ENCODE peak calls at places on chromosome 14, in seven cellular contexts. One of them, this sample, is unnamed.

GRCh38 chr14:77681196-77682157 is 26.3 kb downstream of the ALKBH1 start:
- DNase-seq in natural killer cell: no peak
- DNase-seq in neural crest cell: no peak
- DNase-seq in right lobe of liver: no peak
- DNase-seq in lower lobe of right lung: no peak
- DNase-seq in ovary: no peak
- DNase-seq in WERI-Rb-1: no peak
- DNase-seq in this sample: no peak

GRCh38 chr14:54737132-54737711 is 165.4 kb downstream of the GCH1 start:
- DNase-seq in ovary: no peak
- DNase-seq in WERI-Rb-1: no peak
- DNase-seq in lower lobe of right lung: no peak
- DNase-seq in right lobe of liver: no peak
- DNase-seq in natural killer cell: no peak
- DNase-seq in neural crest cell: no peak
- DNase-seq in this sample: no peak

GRCh38 chr14:60723218-60724079 is 702 bp downstream of the SIX4 start:
- DNase-seq in WERI-Rb-1: peak
- DNase-seq in right lobe of liver: peak
- DNase-seq in lower lobe of right lung: peak
- DNase-seq in natural killer cell: peak
- DNase-seq in ovary: peak
- DNase-seq in neural crest cell: peak
- DNase-seq in this sample: peak

GRCh38 chr14:99735189-99736135 is 51.4 kb downstream of the CYP46A1 start:
- DNase-seq in lower lobe of right lung: peak
- DNase-seq in neural crest cell: no peak
- DNase-seq in right lobe of liver: peak
- DNase-seq in WERI-Rb-1: peak
- DNase-seq in ovary: peak
- DNase-seq in natural killer cell: no peak
- DNase-seq in this sample: peak

GRCh38 chr14:99531221-99532096 is 50.2 kb downstream of the CCNK start:
- DNase-seq in neural crest cell: no peak
- DNase-seq in WERI-Rb-1: no peak
- DNase-seq in ovary: no peak
- DNase-seq in lower lobe of right lung: no peak
- DNase-seq in natural killer cell: no peak
- DNase-seq in right lobe of liver: no peak
- DNase-seq in this sample: no peak

GRCh38 chr14:99546230-99546879 is 57.7 kb downstream of the CCDC85C start:
- DNase-seq in natural killer cell: no peak
- DNase-seq in lower lobe of right lung: no peak
- DNase-seq in WERI-Rb-1: peak
- DNase-seq in right lobe of liver: no peak
- DNase-seq in neural crest cell: no peak
- DNase-seq in ovary: no peak
- DNase-seq in this sample: no peak

GRCh38 chr14:84375235-84375634 is 1154.7 kb upstream of the FLRT2 start:
- DNase-seq in right lobe of liver: no peak
- DNase-seq in ovary: no peak
- DNase-seq in natural killer cell: no peak
- DNase-seq in neural crest cell: no peak
- DNase-seq in WERI-Rb-1: no peak
- DNase-seq in lower lobe of right lung: no peak
- DNase-seq in this sample: no peak

GRCh38 chr14:50039734-50040400 is 76.5 kb downstream of the VCPKMT start:
- DNase-seq in right lobe of liver: peak
- DNase-seq in natural killer cell: no peak
- DNase-seq in ovary: no peak
- DNase-seq in WERI-Rb-1: no peak
- DNase-seq in neural crest cell: no peak
- DNase-seq in lower lobe of right lung: peak
- DNase-seq in this sample: no peak

GRCh38 chr14:77344597-77344996 is 23.8 kb downstream of the GSTZ1 start:
- DNase-seq in right lobe of liver: no peak
- DNase-seq in neural crest cell: no peak
- DNase-seq in WERI-Rb-1: no peak
- DNase-seq in ovary: no peak
- DNase-seq in lower lobe of right lung: no peak
- DNase-seq in natural killer cell: no peak
- DNase-seq in this sample: no peak

GRCh38 chr14:75977544-75977943 is 4.3 kb downstream of the TGFB3 start:
- DNase-seq in neural crest cell: no peak
- DNase-seq in natural killer cell: no peak
- DNase-seq in WERI-Rb-1: no peak
- DNase-seq in right lobe of liver: no peak
- DNase-seq in ovary: no peak
- DNase-seq in lower lobe of right lung: no peak
- DNase-seq in this sample: no peak

GRCh38 chr14:29603721-29604120 is 323.9 kb downstream of the PRKD1 start:
- DNase-seq in neural crest cell: no peak
- DNase-seq in right lobe of liver: no peak
- DNase-seq in ovary: no peak
- DNase-seq in WERI-Rb-1: no peak
- DNase-seq in lower lobe of right lung: no peak
- DNase-seq in natural killer cell: no peak
- DNase-seq in this sample: no peak

GRCh38 chr14:29339491-29339890 is 572.9 kb downstream of the FOXG1 start:
- DNase-seq in right lobe of liver: no peak
- DNase-seq in WERI-Rb-1: no peak
- DNase-seq in neural crest cell: no peak
- DNase-seq in natural killer cell: no peak
- DNase-seq in ovary: no peak
- DNase-seq in lower lobe of right lung: no peak
- DNase-seq in this sample: no peak

GRCh38 chr14:50351016-50351415 is 38.9 kb downstream of the DMAC2L start:
- DNase-seq in lower lobe of right lung: no peak
- DNase-seq in WERI-Rb-1: no peak
- DNase-seq in right lobe of liver: no peak
- DNase-seq in neural crest cell: no peak
- DNase-seq in natural killer cell: no peak
- DNase-seq in ovary: no peak
- DNase-seq in this sample: no peak

GRCh38 chr14:54117401-54117800 is 160.8 kb upstream of the BMP4 start:
- DNase-seq in WERI-Rb-1: no peak
- DNase-seq in neural crest cell: no peak
- DNase-seq in lower lobe of right lung: no peak
- DNase-seq in natural killer cell: no peak
- DNase-seq in ovary: no peak
- DNase-seq in right lobe of liver: no peak
- DNase-seq in this sample: no peak

GRCh38 chr14:74804219-74804825 is 41.2 kb downstream of the YLPM1 start:
- DNase-seq in natural killer cell: no peak
- DNase-seq in lower lobe of right lung: no peak
- DNase-seq in neural crest cell: no peak
- DNase-seq in WERI-Rb-1: no peak
- DNase-seq in ovary: peak
- DNase-seq in right lobe of liver: no peak
- DNase-seq in this sample: peak

GRCh38 chr14:66628646-66629045 is 120.7 kb downstream of the GPHN start:
- DNase-seq in WERI-Rb-1: no peak
- DNase-seq in lower lobe of right lung: no peak
- DNase-seq in right lobe of liver: no peak
- DNase-seq in neural crest cell: no peak
- DNase-seq in ovary: no peak
- DNase-seq in natural killer cell: no peak
- DNase-seq in this sample: no peak

GRCh38 chr14:76977793-76978730 is 50.4 kb downstream of the IRF2BPL start:
- DNase-seq in ovary: peak
- DNase-seq in right lobe of liver: no peak
- DNase-seq in neural crest cell: no peak
- DNase-seq in lower lobe of right lung: peak
- DNase-seq in natural killer cell: peak
- DNase-seq in WERI-Rb-1: no peak
- DNase-seq in this sample: no peak

DNA sequence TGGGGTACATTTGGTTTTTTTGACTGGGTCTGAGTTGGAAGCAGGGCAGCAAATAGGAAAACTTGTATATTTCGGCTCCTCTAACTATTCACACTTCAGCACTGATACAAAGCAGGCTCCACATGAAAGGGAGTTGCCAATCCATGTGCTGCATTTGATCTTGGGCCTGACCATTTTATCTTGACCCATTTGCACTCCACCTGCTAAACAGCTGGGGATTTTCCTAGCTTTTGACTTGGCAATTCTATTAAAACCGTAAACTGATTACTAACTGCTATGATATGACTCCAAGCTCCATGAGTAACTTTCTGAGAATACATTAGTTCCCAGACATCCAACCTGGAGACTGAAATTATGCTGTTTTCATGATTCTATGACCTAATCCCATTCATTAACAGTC is 797.1 kb downstream of the BCL11B start:
- DNase-seq in natural killer cell: no peak
- DNase-seq in WERI-Rb-1: no peak
- DNase-seq in lower lobe of right lung: no peak
- DNase-seq in ovary: no peak
- DNase-seq in neural crest cell: no peak
- DNase-seq in right lobe of liver: no peak
- DNase-seq in this sample: no peak
- TF ChIP-seq CTCF in natural killer cell: no peak
- TF ChIP-seq CTCF in WERI-Rb-1: no peak
- TF ChIP-seq CTCF in lower lobe of right lung: no peak
- TF ChIP-seq CTCF in ovary: no peak
- TF ChIP-seq CTCF in neural crest cell: no peak
- TF ChIP-seq CTCF in right lobe of liver: no peak
- TF ChIP-seq CTCF in this sample: no peak

GRCh38 chr14:38208825-38209562 is 1.3 kb downstream of the SSTR1 start:
- DNase-seq in neural crest cell: no peak
- DNase-seq in WERI-Rb-1: peak
- DNase-seq in ovary: no peak
- DNase-seq in right lobe of liver: peak
- DNase-seq in natural killer cell: no peak
- DNase-seq in lower lobe of right lung: peak
- DNase-seq in this sample: peak
- TF ChIP-seq CTCF in neural crest cell: peak
- TF ChIP-seq CTCF in WERI-Rb-1: peak
- TF ChIP-seq CTCF in ovary: no peak
- TF ChIP-seq CTCF in right lobe of liver: peak
- TF ChIP-seq CTCF in natural killer cell: no peak
- TF ChIP-seq CTCF in lower lobe of right lung: no peak
- TF ChIP-seq CTCF in this sample: peak

GRCh38 chr14:94412671-94413638 is 24.6 kb upstream of the SERPINA1 start:
- DNase-seq in WERI-Rb-1: peak
- DNase-seq in lower lobe of right lung: no peak
- DNase-seq in right lobe of liver: peak
- DNase-seq in neural crest cell: no peak
- DNase-seq in ovary: no peak
- DNase-seq in natural killer cell: no peak
- DNase-seq in this sample: no peak
- TF ChIP-seq CTCF in WERI-Rb-1: peak
- TF ChIP-seq CTCF in lower lobe of right lung: peak
- TF ChIP-seq CTCF in right lobe of liver: peak
- TF ChIP-seq CTCF in neural crest cell: no peak
- TF ChIP-seq CTCF in ovary: no peak
- TF ChIP-seq CTCF in natural killer cell: no peak
- TF ChIP-seq CTCF in this sample: no peak

GRCh38 chr14:101073598-101073965 is 170.1 kb upstream of the RTL1 start:
- DNase-seq in lower lobe of right lung: no peak
- DNase-seq in right lobe of liver: peak
- DNase-seq in natural killer cell: peak
- DNase-seq in ovary: no peak
- DNase-seq in neural crest cell: no peak
- DNase-seq in WERI-Rb-1: no peak
- DNase-seq in this sample: no peak
- TF ChIP-seq CTCF in lower lobe of right lung: no peak
- TF ChIP-seq CTCF in right lobe of liver: no peak
- TF ChIP-seq CTCF in natural killer cell: no peak
- TF ChIP-seq CTCF in ovary: no peak
- TF ChIP-seq CTCF in neural crest cell: no peak
- TF ChIP-seq CTCF in WERI-Rb-1: no peak
- TF ChIP-seq CTCF in this sample: no peak